ENCODE peak calls at places on chromosomes 7 and 10, in four cellular contexts. One of them, this sample, is unnamed.

GRCh38 chr7:82017334-82017943 is 247.6 kb upstream of the HGF start:
- DNase-seq in GM12878: no peak
- DNase-seq in HepG2: peak
- DNase-seq in K562: no peak
- DNase-seq in this sample: peak

GRCh38 chr10:13936826-13937225 is 350.1 kb downstream of the PRPF18 start:
- DNase-seq in GM12878: no peak
- DNase-seq in HepG2: no peak
- DNase-seq in K562: no peak
- DNase-seq in this sample: no peak

GRCh38 chr7:142111509-142111908 is at the start of gene MGAM2:
- DNase-seq in GM12878: no peak
- DNase-seq in HepG2: no peak
- DNase-seq in K562: no peak
- DNase-seq in this sample: no peak

GRCh38 chr10:3141361-3142005 is 31.1 kb downstream of the PITRM1 start:
- DNase-seq in GM12878: no peak
- DNase-seq in HepG2: no peak
- DNase-seq in K562: no peak
- DNase-seq in this sample: no peak

GRCh38 chr7:151880688-151881087 is 3.8 kb upstream of the PRKAG2 start:
- DNase-seq in GM12878: no peak
- DNase-seq in HepG2: no peak
- DNase-seq in K562: no peak
- DNase-seq in this sample: no peak

GRCh38 chr7:30845426-30846135 is 66.1 kb upstream of the AQP1 start:
- DNase-seq in GM12878: no peak
- DNase-seq in HepG2: no peak
- DNase-seq in K562: no peak
- DNase-seq in this sample: no peak

GRCh38 chr7:86913709-86914108 is 145.7 kb downstream of the ELAPOR2 start:
- DNase-seq in GM12878: no peak
- DNase-seq in HepG2: no peak
- DNase-seq in K562: no peak
- DNase-seq in this sample: no peak

GRCh38 chr7:45599851-45600706 is 25.9 kb downstream of the ADCY1 start:
- DNase-seq in GM12878: no peak
- DNase-seq in HepG2: no peak
- DNase-seq in K562: no peak
- DNase-seq in this sample: no peak

GRCh38 chr7:78734626-78735025 is 718.8 kb downstream of the MAGI2 start:
- DNase-seq in GM12878: peak
- DNase-seq in HepG2: no peak
- DNase-seq in K562: no peak
- DNase-seq in this sample: no peak

GRCh38 chr10:46546591-46547330 is 9.7 kb downstream of the GPRIN2 start:
- DNase-seq in GM12878: no peak
- DNase-seq in HepG2: no peak
- DNase-seq in K562: no peak
- DNase-seq in this sample: no peak
- TF ChIP-seq CHD4 in GM12878: no peak
- TF ChIP-seq CHD4 in HepG2: no peak
- TF ChIP-seq CHD4 in K562: no peak
- TF ChIP-seq CHD4 in this sample: no peak

DNA sequence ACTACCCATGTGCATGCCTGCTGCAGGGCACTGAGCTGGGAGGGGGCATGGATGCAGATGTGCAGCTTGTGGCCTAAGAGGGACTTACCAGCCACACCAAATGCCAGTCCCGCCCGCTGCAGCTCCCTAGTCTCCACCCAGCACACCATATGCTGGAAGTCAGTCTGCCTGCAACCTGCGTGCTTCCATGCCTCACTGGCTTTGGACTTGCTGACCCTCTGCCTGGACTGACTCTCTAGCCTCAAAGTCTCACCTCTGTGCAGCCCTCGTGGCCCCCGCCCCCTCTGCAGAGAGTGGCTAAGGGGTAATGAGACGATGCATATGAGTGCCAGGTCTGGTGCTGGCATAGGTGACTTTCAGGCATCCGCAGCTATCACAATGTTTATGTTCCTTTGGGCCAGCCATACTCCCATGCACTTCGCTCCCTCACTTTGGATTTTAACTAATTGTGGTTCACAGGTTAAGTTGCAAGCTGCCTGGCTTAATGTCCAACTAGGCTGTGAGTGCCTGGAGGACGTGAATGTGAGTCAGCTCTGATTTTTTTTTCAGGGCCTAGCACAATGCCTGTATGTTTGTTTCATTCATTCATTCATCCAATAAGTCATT is 21.7 kb downstream of the TRIM8 start:
- DNase-seq in GM12878: no peak
- DNase-seq in HepG2: peak
- DNase-seq in K562: no peak
- DNase-seq in this sample: no peak
- TF ChIP-seq SMC3 in GM12878: no peak
- TF ChIP-seq SMC3 in HepG2: no peak
- TF ChIP-seq SMC3 in K562: no peak
- TF ChIP-seq SMC3 in this sample: no peak

GRCh38 chr10:12719365-12719764 is 282.1 kb downstream of the CCDC3 start:
- DNase-seq in GM12878: no peak
- DNase-seq in HepG2: no peak
- DNase-seq in K562: no peak
- DNase-seq in this sample: no peak
- TF ChIP-seq CHD4 in GM12878: no peak
- TF ChIP-seq CHD4 in HepG2: no peak
- TF ChIP-seq CHD4 in K562: no peak
- TF ChIP-seq CHD4 in this sample: no peak

GRCh38 chr10:88385601-88386203 is 197.4 kb downstream of the RNLS start:
- DNase-seq in GM12878: peak
- DNase-seq in HepG2: peak
- DNase-seq in K562: no peak
- DNase-seq in this sample: peak
- TF ChIP-seq SMC3 in GM12878: peak
- TF ChIP-seq SMC3 in HepG2: no peak
- TF ChIP-seq SMC3 in K562: no peak
- TF ChIP-seq SMC3 in this sample: peak

DNA sequence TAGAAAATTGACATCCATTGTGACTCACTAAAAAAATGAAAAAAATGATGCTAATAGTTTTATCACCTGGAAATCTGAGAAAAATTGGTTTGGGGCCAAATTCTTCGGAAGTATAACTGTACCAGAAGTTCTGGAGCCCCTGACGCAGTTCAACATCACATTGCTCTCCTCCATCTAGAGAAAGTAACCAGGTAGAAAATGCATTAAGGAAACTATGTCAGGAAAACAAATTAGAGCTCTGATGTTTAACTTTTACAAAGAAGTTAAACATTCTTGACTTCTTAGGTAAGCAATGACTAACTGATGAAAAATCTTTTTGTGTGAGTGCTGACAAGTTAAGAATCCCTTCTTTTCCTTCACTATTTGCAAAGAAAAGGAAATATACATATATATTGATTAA is 61.1 kb upstream of the TMEM196 start:
- DNase-seq in GM12878: no peak
- DNase-seq in HepG2: no peak
- DNase-seq in K562: no peak
- DNase-seq in this sample: peak
- TF ChIP-seq CHD4 in GM12878: no peak
- TF ChIP-seq CHD4 in HepG2: no peak
- TF ChIP-seq CHD4 in K562: no peak
- TF ChIP-seq CHD4 in this sample: no peak

DNA sequence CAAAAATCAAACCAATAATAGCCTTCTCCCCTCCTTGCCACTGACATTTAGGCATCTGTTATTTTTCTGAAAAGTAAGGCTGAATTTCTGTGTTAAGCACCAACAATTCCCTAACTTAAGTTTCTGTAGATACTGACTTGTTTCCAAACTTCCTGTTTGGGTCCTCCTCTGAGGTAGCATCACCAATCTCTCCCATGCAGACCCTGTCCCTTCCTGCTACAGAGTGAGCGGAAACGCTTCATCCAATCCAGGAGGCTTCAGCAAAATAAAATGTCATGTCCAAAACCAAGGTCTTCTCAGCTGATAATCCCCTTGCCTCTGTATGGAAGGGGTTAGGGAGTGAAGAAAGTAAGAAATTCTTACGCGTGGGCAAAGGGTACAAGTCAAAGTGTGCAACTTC is 29.9 kb downstream of the XPNPEP1 start:
- DNase-seq in GM12878: no peak
- DNase-seq in HepG2: no peak
- DNase-seq in K562: no peak
- DNase-seq in this sample: no peak
- TF ChIP-seq SMC3 in GM12878: no peak
- TF ChIP-seq SMC3 in HepG2: no peak
- TF ChIP-seq SMC3 in K562: no peak
- TF ChIP-seq SMC3 in this sample: no peak

GRCh38 chr10:9253121-9253520 is 1198.6 kb downstream of the GATA3 start:
- DNase-seq in GM12878: no peak
- DNase-seq in HepG2: no peak
- DNase-seq in K562: no peak
- DNase-seq in this sample: no peak
- TF ChIP-seq CHD4 in GM12878: no peak
- TF ChIP-seq CHD4 in HepG2: no peak
- TF ChIP-seq CHD4 in K562: no peak
- TF ChIP-seq CHD4 in this sample: no peak

GRCh38 chr10:132452651-132453469 is 55.9 kb downstream of the PWWP2B start:
- DNase-seq in GM12878: no peak
- DNase-seq in HepG2: peak
- DNase-seq in K562: peak
- DNase-seq in this sample: peak
- TF ChIP-seq SMC3 in GM12878: peak
- TF ChIP-seq SMC3 in HepG2: no peak
- TF ChIP-seq SMC3 in K562: peak
- TF ChIP-seq SMC3 in this sample: peak

GRCh38 chr7:43058271-43059066 is 54.0 kb upstream of the HECW1 start:
- DNase-seq in GM12878: peak
- DNase-seq in HepG2: no peak
- DNase-seq in K562: peak
- DNase-seq in this sample: no peak

GRCh38 chr7:43053968-43054367 is 58.5 kb upstream of the HECW1 start:
- DNase-seq in GM12878: peak
- DNase-seq in HepG2: no peak
- DNase-seq in K562: no peak
- DNase-seq in this sample: no peak

GRCh38 chr7:43057151-43057550 is 55.3 kb upstream of the HECW1 start:
- DNase-seq in GM12878: no peak
- DNase-seq in HepG2: no peak
- DNase-seq in K562: no peak
- DNase-seq in this sample: no peak
- TF ChIP-seq CHD4 in GM12878: no peak
- TF ChIP-seq CHD4 in HepG2: no peak
- TF ChIP-seq CHD4 in K562: no peak
- TF ChIP-seq CHD4 in this sample: no peak

This sample was measured in A549.